ENCODE peak calls at places on chromosomes 3 and 15, in seven cellular contexts. A, U, C, M, N, V and G are unnamed samples.

GRCh38 chr3:72797773-72798543 is 50.3 kb downstream of the SHQ1 start:
- DNase-seq in A (no peak), V (peak), N (no peak), U (no peak), M (no peak), C (no peak), G (no peak)

GRCh38 chr15:83285979-83286553 is 1.6 kb upstream of the BNC1 start:
- DNase-seq in N (no peak), A (no peak), U (no peak), C (no peak), V (no peak), M (peak), G (no peak)

GRCh38 chr3:127630811-127631714 is 2.1 kb downstream of the PODXL2 start:
- DNase-seq in C (no peak), M (no peak), A (no peak), N (no peak), U (no peak), V (no peak), G (no peak)

GRCh38 chr3:171461087-171461917 is 1.1 kb upstream of the TNIK start:
- DNase-seq in M (peak), V (no peak), U (peak), C (no peak), A (no peak), N (no peak), G (no peak)

GRCh38 chr3:126125341-126125740 is 41.4 kb upstream of the SLC41A3 start:
- DNase-seq in A (no peak), M (no peak), C (peak), V (peak), U (no peak), N (no peak), G (peak)

GRCh38 chr15:73329501-73330200 is 39.1 kb downstream of the HCN4 start:
- DNase-seq in M (no peak), V (no peak), N (no peak), C (no peak), A (no peak), U (no peak), G (peak)

GRCh38 chr15:45581919-45582318 is 5.3 kb upstream of the BLOC1S6 start:
- DNase-seq in M (no peak), U (no peak), C (no peak), N (no peak), A (no peak), V (no peak), G (no peak)

GRCh38 chr3:57555316-57555715 is 758 bp upstream of the PDE12 start:
- DNase-seq in C (no peak), A (no peak), M (no peak), U (peak), N (no peak), V (no peak), G (no peak)

GRCh38 chr3:38054166-38054991 is 15.4 kb downstream of the DLEC1 start:
- DNase-seq in N (no peak), M (no peak), C (no peak), V (no peak), U (no peak), A (no peak), G (no peak)

GRCh38 chr3:133211449-133211848 is 173.3 kb downstream of the TMEM108 start:
- DNase-seq in N (no peak), A (no peak), M (no peak), U (peak), V (no peak), C (no peak), G (no peak)

GRCh38 chr3:58658508-58658907 is 8.1 kb downstream of the FAM3D start:
- DNase-seq in N (no peak), C (no peak), A (no peak), U (no peak), V (no peak), M (no peak), G (no peak)

GRCh38 chr3:186003610-186004009 is 65.8 kb upstream of the TRA2B start:
- DNase-seq in C (no peak), V (no peak), U (peak), A (no peak), N (no peak), M (no peak), G (no peak)

GRCh38 chr15:23869391-23869790 is 182.3 kb upstream of the NDN start:
- DNase-seq in U (no peak), C (no peak), M (no peak), V (peak), A (peak), N (no peak), G (peak)

GRCh38 chr3:44970916-44971490 is 5.0 kb downstream of the ZDHHC3 start:
- DNase-seq in V (no peak), A (no peak), M (no peak), C (no peak), U (no peak), N (no peak), G (no peak)

GRCh38 chr15:29278436-29279099 is 8.9 kb upstream of the NSMCE3 start:
- DNase-seq in V (no peak), A (no peak), M (no peak), C (no peak), N (no peak), U (no peak), G (no peak)

GRCh38 chr15:74403590-74403919 is 30.2 kb downstream of the SEMA7A start:
- DNase-seq in A (no peak), N (no peak), M (no peak), C (no peak), V (no peak), U (peak), G (no peak)

GRCh38 chr3:97958396-97958795 is 13.8 kb downstream of the RIOX2 start:
- DNase-seq in C (no peak), V (no peak), N (no peak), A (no peak), U (no peak), M (no peak), G (no peak)

GRCh38 chr3:72590732-72591192 is 257.5 kb downstream of the SHQ1 start:
- DNase-seq in N (no peak), A (no peak), V (no peak), U (no peak), C (no peak), M (no peak), G (no peak)

GRCh38 chr3:126373682-126374601 is 16.7 kb upstream of the KLF15 start:
- DNase-seq in N (no peak), M (no peak), V (no peak), C (no peak), U (no peak), A (no peak), G (peak)

GRCh38 chr3:133459400-133459799 is 59.5 kb downstream of the BFSP2 start:
- DNase-seq in U (no peak), V (peak), M (no peak), C (peak), A (no peak), N (no peak), G (no peak)

GRCh38 chr3:186630950-186631624 is 9.1 kb upstream of the FETUB start:
- DNase-seq in A (no peak), M (no peak), U (no peak), V (no peak), C (no peak), N (no peak), G (no peak)

GRCh38 chr3:30667250-30667585 is 60.8 kb downstream of the TGFBR2 start:
- DNase-seq in U (no peak), A (no peak), N (no peak), V (no peak), M (no peak), C (no peak), G (no peak)

GRCh38 chr3:148075829-148076716 is 621.6 kb upstream of the AGTR1 start:
- DNase-seq in V (no peak), U (peak), C (no peak), A (no peak), M (peak), N (peak), G (no peak)

GRCh38 chr3:66485291-66485968 is 15.4 kb downstream of the LRIG1 start:
- DNase-seq in U (no peak), N (no peak), V (no peak), A (no peak), M (no peak), C (no peak), G (no peak)

GRCh38 chr3:114152519-114153151 is 26.2 kb downstream of the DRD3 start:
- DNase-seq in U (peak), C (peak), N (peak), V (peak), A (peak), M (peak), G (peak)

GRCh38 chr3:72721696-72722381 is 126.4 kb downstream of the SHQ1 start:
- DNase-seq in C (no peak), V (no peak), U (no peak), N (no peak), M (no peak), A (no peak), G (no peak)

GRCh38 chr15:33132722-33133345 is 61.7 kb downstream of the FMN1 start:
- DNase-seq in A (peak), C (no peak), V (no peak), N (no peak), M (peak), U (peak), G (no peak)

GRCh38 chr3:37864904-37865303 is 3.2 kb downstream of the CTDSPL start:
- DNase-seq in N (no peak), M (peak), U (peak), C (no peak), V (no peak), A (no peak), G (no peak)

GRCh38 chr15:77464129-77464865 is 43.6 kb downstream of the HMG20A start:
- DNase-seq in A (no peak), C (no peak), M (peak), U (no peak), V (no peak), N (no peak), G (no peak)

GRCh38 chr15:97959738-97960363 is 652 bp upstream of the ARRDC4 start:
- DNase-seq in C (no peak), M (no peak), N (no peak), U (no peak), A (no peak), V (no peak), G (no peak)

GRCh38 chr3:128317101-128317697 is 149.5 kb downstream of the DNAJB8 start:
- DNase-seq in N (no peak), U (no peak), C (peak), V (no peak), M (no peak), A (no peak), G (no peak)

GRCh38 chr3:119637679-119638525 is 22.5 kb downstream of the POPDC2 start:
- DNase-seq in A (no peak), U (peak), M (peak), N (no peak), V (no peak), C (no peak), G (no peak)

GRCh38 chr15:74664028-74664616 is 31.7 kb downstream of the EDC3 start:
- DNase-seq in N (no peak), V (peak), M (peak), C (no peak), U (no peak), A (no peak), G (no peak)

GRCh38 chr3:459376-459710 is 262.8 kb downstream of the CHL1 start:
- DNase-seq in V (no peak), N (no peak), U (no peak), M (no peak), C (no peak), A (no peak), G (no peak)

GRCh38 chr3:184716652-184717607 is 5.1 kb upstream of the MAGEF1 start:
- DNase-seq in M (no peak), C (no peak), N (peak), A (no peak), U (no peak), V (no peak), G (no peak)

GRCh38 chr3:148727242-148727641 is 29.5 kb downstream of the AGTR1 start:
- DNase-seq in A (no peak), C (no peak), N (peak), U (peak), M (peak), V (no peak), G (no peak)

GRCh38 chr3:195139876-195140240 is 131.1 kb downstream of the XXYLT1 start:
- DNase-seq in C (no peak), M (no peak), A (no peak), U (no peak), N (no peak), V (no peak), G (no peak)

GRCh38 chr3:51591231-51591630 is 52.7 kb downstream of the RAD54L2 start:
- DNase-seq in V (no peak), N (no peak), C (no peak), M (no peak), A (no peak), U (no peak), G (no peak)